ENCODE peak calls at places on chromosomes 3 and 15, in nine cellular contexts. One of them, this sample, is unnamed.

GRCh38 chr3:153783106-153783505 is 338.1 kb upstream of the ARHGEF26 start:
- DNase-seq in mucosa of gallbladder: peak; percentile 34
- DNase-seq in Right ventricle myocardium superior: no peak
- DNase-seq in stimulated activated CD8-positive, alpha-beta memory T cell treated with anti-CD3 and anti-CD28 coated beads, Interleukin-15, amount 100 ng/mL, for 24 hours: no peak
- DNase-seq in heart left ventricle: no peak
- DNase-seq in stimulated activated CD4-positive, alpha-beta T cell treated with anti-CD3 and anti-CD28 coated beads, Interleukin-15, amount 100 ng/mL, for 24 hours: no peak
- DNase-seq in amniotic epithelial cell: peak; percentile 5
- DNase-seq in islet precursor cell: peak; percentile 73
- DNase-seq in DMS153: no peak
- DNase-seq in this sample: no peak

GRCh38 chr15:79919749-79920511 is 23.1 kb upstream of the MTHFS start:
- DNase-seq in amniotic epithelial cell: no peak
- DNase-seq in stimulated activated CD8-positive, alpha-beta memory T cell treated with anti-CD3 and anti-CD28 coated beads, Interleukin-15, amount 100 ng/mL, for 24 hours: no peak
- DNase-seq in Right ventricle myocardium superior: no peak
- DNase-seq in heart left ventricle: no peak
- DNase-seq in stimulated activated CD4-positive, alpha-beta T cell treated with anti-CD3 and anti-CD28 coated beads, Interleukin-15, amount 100 ng/mL, for 24 hours: no peak
- DNase-seq in DMS153: no peak
- DNase-seq in mucosa of gallbladder: no peak
- DNase-seq in islet precursor cell: peak; percentile 93
- DNase-seq in this sample: no peak

GRCh38 chr3:84963137-84963536 is 4.3 kb downstream of the CADM2 start:
- DNase-seq in amniotic epithelial cell: no peak
- DNase-seq in stimulated activated CD4-positive, alpha-beta T cell treated with anti-CD3 and anti-CD28 coated beads, Interleukin-15, amount 100 ng/mL, for 24 hours: no peak
- DNase-seq in Right ventricle myocardium superior: no peak
- DNase-seq in heart left ventricle: no peak
- DNase-seq in stimulated activated CD8-positive, alpha-beta memory T cell treated with anti-CD3 and anti-CD28 coated beads, Interleukin-15, amount 100 ng/mL, for 24 hours: no peak
- DNase-seq in mucosa of gallbladder: no peak
- DNase-seq in DMS153: no peak
- DNase-seq in islet precursor cell: no peak
- DNase-seq in this sample: no peak

GRCh38 chr3:184543848-184544512 is 17.6 kb upstream of the EPHB3 start:
- DNase-seq in Right ventricle myocardium superior: no peak
- DNase-seq in DMS153: peak; percentile 85
- DNase-seq in stimulated activated CD4-positive, alpha-beta T cell treated with anti-CD3 and anti-CD28 coated beads, Interleukin-15, amount 100 ng/mL, for 24 hours: peak; percentile 81
- DNase-seq in amniotic epithelial cell: peak; percentile 65
- DNase-seq in islet precursor cell: peak; percentile 92
- DNase-seq in heart left ventricle: no peak
- DNase-seq in stimulated activated CD8-positive, alpha-beta memory T cell treated with anti-CD3 and anti-CD28 coated beads, Interleukin-15, amount 100 ng/mL, for 24 hours: peak; percentile 47
- DNase-seq in mucosa of gallbladder: peak; percentile 81
- DNase-seq in this sample: peak; percentile 97

GRCh38 chr3:133394561-133395311 is 5.1 kb upstream of the BFSP2 start:
- DNase-seq in heart left ventricle: no peak
- DNase-seq in amniotic epithelial cell: no peak
- DNase-seq in stimulated activated CD8-positive, alpha-beta memory T cell treated with anti-CD3 and anti-CD28 coated beads, Interleukin-15, amount 100 ng/mL, for 24 hours: no peak
- DNase-seq in stimulated activated CD4-positive, alpha-beta T cell treated with anti-CD3 and anti-CD28 coated beads, Interleukin-15, amount 100 ng/mL, for 24 hours: no peak
- DNase-seq in mucosa of gallbladder: no peak
- DNase-seq in Right ventricle myocardium superior: no peak
- DNase-seq in DMS153: no peak
- DNase-seq in islet precursor cell: no peak
- DNase-seq in this sample: no peak

GRCh38 chr3:185647134-185647879 is 61.2 kb downstream of the SENP2 start:
- DNase-seq in Right ventricle myocardium superior: no peak
- DNase-seq in heart left ventricle: no peak
- DNase-seq in DMS153: no peak
- DNase-seq in stimulated activated CD4-positive, alpha-beta T cell treated with anti-CD3 and anti-CD28 coated beads, Interleukin-15, amount 100 ng/mL, for 24 hours: no peak
- DNase-seq in islet precursor cell: no peak
- DNase-seq in stimulated activated CD8-positive, alpha-beta memory T cell treated with anti-CD3 and anti-CD28 coated beads, Interleukin-15, amount 100 ng/mL, for 24 hours: no peak
- DNase-seq in mucosa of gallbladder: no peak
- DNase-seq in amniotic epithelial cell: no peak
- DNase-seq in this sample: no peak

GRCh38 chr3:13194285-13195209 is 121.3 kb upstream of the IQSEC1 start:
- DNase-seq in Right ventricle myocardium superior: no peak
- DNase-seq in heart left ventricle: peak; percentile 18
- DNase-seq in amniotic epithelial cell: no peak
- DNase-seq in stimulated activated CD4-positive, alpha-beta T cell treated with anti-CD3 and anti-CD28 coated beads, Interleukin-15, amount 100 ng/mL, for 24 hours: no peak
- DNase-seq in DMS153: no peak
- DNase-seq in islet precursor cell: no peak
- DNase-seq in mucosa of gallbladder: no peak
- DNase-seq in stimulated activated CD8-positive, alpha-beta memory T cell treated with anti-CD3 and anti-CD28 coated beads, Interleukin-15, amount 100 ng/mL, for 24 hours: no peak
- DNase-seq in this sample: no peak

GRCh38 chr15:52068004-52068403 is 44.6 kb downstream of the BCL2L10 start:
- DNase-seq in mucosa of gallbladder: no peak
- DNase-seq in DMS153: no peak
- DNase-seq in Right ventricle myocardium superior: no peak
- DNase-seq in stimulated activated CD4-positive, alpha-beta T cell treated with anti-CD3 and anti-CD28 coated beads, Interleukin-15, amount 100 ng/mL, for 24 hours: no peak
- DNase-seq in amniotic epithelial cell: peak; percentile 63
- DNase-seq in heart left ventricle: no peak
- DNase-seq in stimulated activated CD8-positive, alpha-beta memory T cell treated with anti-CD3 and anti-CD28 coated beads, Interleukin-15, amount 100 ng/mL, for 24 hours: no peak
- DNase-seq in islet precursor cell: no peak
- DNase-seq in this sample: no peak

GRCh38 chr3:16203671-16204629 is 29.5 kb downstream of the GALNT15 start:
- DNase-seq in mucosa of gallbladder: no peak
- DNase-seq in DMS153: no peak
- DNase-seq in stimulated activated CD4-positive, alpha-beta T cell treated with anti-CD3 and anti-CD28 coated beads, Interleukin-15, amount 100 ng/mL, for 24 hours: no peak
- DNase-seq in islet precursor cell: no peak
- DNase-seq in Right ventricle myocardium superior: no peak
- DNase-seq in amniotic epithelial cell: no peak
- DNase-seq in heart left ventricle: no peak
- DNase-seq in stimulated activated CD8-positive, alpha-beta memory T cell treated with anti-CD3 and anti-CD28 coated beads, Interleukin-15, amount 100 ng/mL, for 24 hours: no peak
- DNase-seq in this sample: no peak

GRCh38 chr3:119380697-119381096 is 82.7 kb downstream of the TMEM39A start:
- DNase-seq in stimulated activated CD8-positive, alpha-beta memory T cell treated with anti-CD3 and anti-CD28 coated beads, Interleukin-15, amount 100 ng/mL, for 24 hours: no peak
- DNase-seq in mucosa of gallbladder: no peak
- DNase-seq in Right ventricle myocardium superior: no peak
- DNase-seq in stimulated activated CD4-positive, alpha-beta T cell treated with anti-CD3 and anti-CD28 coated beads, Interleukin-15, amount 100 ng/mL, for 24 hours: no peak
- DNase-seq in heart left ventricle: no peak
- DNase-seq in islet precursor cell: no peak
- DNase-seq in amniotic epithelial cell: peak; percentile 39
- DNase-seq in DMS153: no peak
- DNase-seq in this sample: peak; percentile 0

GRCh38 chr3:27596334-27596841 is 112.2 kb upstream of the SLC4A7 start:
- DNase-seq in heart left ventricle: no peak
- DNase-seq in amniotic epithelial cell: peak; percentile 40
- DNase-seq in stimulated activated CD4-positive, alpha-beta T cell treated with anti-CD3 and anti-CD28 coated beads, Interleukin-15, amount 100 ng/mL, for 24 hours: no peak
- DNase-seq in DMS153: no peak
- DNase-seq in islet precursor cell: no peak
- DNase-seq in stimulated activated CD8-positive, alpha-beta memory T cell treated with anti-CD3 and anti-CD28 coated beads, Interleukin-15, amount 100 ng/mL, for 24 hours: no peak
- DNase-seq in mucosa of gallbladder: no peak
- DNase-seq in Right ventricle myocardium superior: no peak
- DNase-seq in this sample: no peak

GRCh38 chr3:128316456-128316855 is 150.2 kb downstream of the DNAJB8 start:
- DNase-seq in islet precursor cell: peak; percentile 49
- DNase-seq in stimulated activated CD4-positive, alpha-beta T cell treated with anti-CD3 and anti-CD28 coated beads, Interleukin-15, amount 100 ng/mL, for 24 hours: peak; percentile 66
- DNase-seq in DMS153: no peak
- DNase-seq in amniotic epithelial cell: no peak
- DNase-seq in mucosa of gallbladder: peak; percentile 43
- DNase-seq in heart left ventricle: no peak
- DNase-seq in Right ventricle myocardium superior: no peak
- DNase-seq in stimulated activated CD8-positive, alpha-beta memory T cell treated with anti-CD3 and anti-CD28 coated beads, Interleukin-15, amount 100 ng/mL, for 24 hours: no peak
- DNase-seq in this sample: no peak

GRCh38 chr15:65346856-65347598 is 30.8 kb downstream of the IGDCC3 start:
- DNase-seq in heart left ventricle: no peak
- DNase-seq in islet precursor cell: peak; percentile 89
- DNase-seq in stimulated activated CD4-positive, alpha-beta T cell treated with anti-CD3 and anti-CD28 coated beads, Interleukin-15, amount 100 ng/mL, for 24 hours: no peak
- DNase-seq in stimulated activated CD8-positive, alpha-beta memory T cell treated with anti-CD3 and anti-CD28 coated beads, Interleukin-15, amount 100 ng/mL, for 24 hours: no peak
- DNase-seq in DMS153: no peak
- DNase-seq in mucosa of gallbladder: no peak
- DNase-seq in Right ventricle myocardium superior: no peak
- DNase-seq in amniotic epithelial cell: no peak
- DNase-seq in this sample: no peak

GRCh38 chr3:57582470-57583168 is 14.5 kb downstream of the ARF4 start:
- DNase-seq in heart left ventricle: no peak
- DNase-seq in islet precursor cell: peak; percentile 65
- DNase-seq in Right ventricle myocardium superior: no peak
- DNase-seq in mucosa of gallbladder: no peak
- DNase-seq in DMS153: no peak
- DNase-seq in stimulated activated CD8-positive, alpha-beta memory T cell treated with anti-CD3 and anti-CD28 coated beads, Interleukin-15, amount 100 ng/mL, for 24 hours: no peak
- DNase-seq in amniotic epithelial cell: no peak
- DNase-seq in stimulated activated CD4-positive, alpha-beta T cell treated with anti-CD3 and anti-CD28 coated beads, Interleukin-15, amount 100 ng/mL, for 24 hours: no peak
- DNase-seq in this sample: no peak

GRCh38 chr3:14921034-14921616 is 26.3 kb upstream of the NR2C2 start:
- DNase-seq in DMS153: peak; percentile 16
- DNase-seq in islet precursor cell: peak; percentile 93
- DNase-seq in mucosa of gallbladder: peak; percentile 88
- DNase-seq in heart left ventricle: peak; percentile 94
- DNase-seq in Right ventricle myocardium superior: peak; percentile 94
- DNase-seq in stimulated activated CD8-positive, alpha-beta memory T cell treated with anti-CD3 and anti-CD28 coated beads, Interleukin-15, amount 100 ng/mL, for 24 hours: peak; percentile 60
- DNase-seq in stimulated activated CD4-positive, alpha-beta T cell treated with anti-CD3 and anti-CD28 coated beads, Interleukin-15, amount 100 ng/mL, for 24 hours: peak; percentile 85
- DNase-seq in amniotic epithelial cell: peak; percentile 73
- DNase-seq in this sample: peak; percentile 87

GRCh38 chr15:101438482-101439284 is 50.8 kb downstream of the PCSK6 start:
- DNase-seq in Right ventricle myocardium superior: no peak
- DNase-seq in stimulated activated CD4-positive, alpha-beta T cell treated with anti-CD3 and anti-CD28 coated beads, Interleukin-15, amount 100 ng/mL, for 24 hours: no peak
- DNase-seq in mucosa of gallbladder: no peak
- DNase-seq in islet precursor cell: peak; percentile 44
- DNase-seq in heart left ventricle: no peak
- DNase-seq in DMS153: no peak
- DNase-seq in amniotic epithelial cell: no peak
- DNase-seq in stimulated activated CD8-positive, alpha-beta memory T cell treated with anti-CD3 and anti-CD28 coated beads, Interleukin-15, amount 100 ng/mL, for 24 hours: no peak
- DNase-seq in this sample: no peak

This sample was measured in NCI-H510A treated with DMSO at 0.1 percent for 48 hours.